ENCODE peak calls at places on chromosome 9, in six cellular contexts. Q is left lung, L is lung, H is transverse colon, G is A549, R is GM23338. D is an unnamed sample.

GRCh38 chr9:114989600-114990410 is 59.4 kb upstream of the TNFSF8 start:
- DNase-seq in Q (no peak), L (no peak), H (no peak), G (no peak), R (no peak), D (no peak)

GRCh38 chr9:27436234-27436633 is 87.9 kb upstream of the IFNK start:
- DNase-seq in Q (no peak), L (no peak), H (no peak), G (peak; percentile 86), R (no peak), D (no peak)

GRCh38 chr9:7802666-7803065 is 3.1 kb upstream of the DMAC1 start:
- DNase-seq in Q (no peak), L (no peak), H (no peak), G (no peak), R (no peak), D (no peak)

GRCh38 chr9:33418090-33418489 is 15.7 kb upstream of the AQP7 start:
- DNase-seq in Q (no peak), L (no peak), H (peak; percentile 38), G (no peak), R (no peak), D (no peak)

GRCh38 chr9:127763918-127764384 is 14.5 kb downstream of the SH2D3C start:
- DNase-seq in Q (no peak), L (peak; percentile 48), H (peak; percentile 66), G (peak; percentile 58), R (peak; percentile 83), D (no peak)

GRCh38 chr9:77839459-77840140 is 191.5 kb upstream of the GNA14 start:
- DNase-seq in Q (no peak), L (no peak), H (no peak), G (peak; percentile 77), R (no peak), D (no peak)

GRCh38 chr9:114205171-114206015 is 50.1 kb downstream of the COL27A1 start:
- DNase-seq in Q (no peak), L (no peak), H (no peak), G (no peak), R (no peak), D (no peak)

GRCh38 chr9:38380230-38380871 is 12.2 kb upstream of the ALDH1B1 start:
- DNase-seq in Q (no peak), L (no peak), H (no peak), G (no peak), R (no peak), D (no peak)

GRCh38 chr9:76704601-76705204 is 59.5 kb upstream of the PCA3 start:
- DNase-seq in Q (no peak), L (no peak), H (no peak), G (peak; percentile 88), R (peak; percentile 88), D (no peak)

GRCh38 chr9:74336161-74336560 is 161.0 kb upstream of the RORB start:
- DNase-seq in Q (no peak), L (no peak), H (no peak), G (no peak), R (no peak), D (no peak)

GRCh38 chr9:90449213-90449925 is 193.3 kb downstream of the DIRAS2 start:
- DNase-seq in Q (no peak), L (no peak), H (no peak), G (no peak), R (no peak), D (no peak)

GRCh38 chr9:130117816-130118632 is 54.2 kb upstream of the NCS1 start:
- DNase-seq in Q (no peak), L (no peak), H (no peak), G (no peak), R (no peak), D (no peak)

GRCh38 chr9:100150209-100150608 is 51.2 kb downstream of the INVS start:
- DNase-seq in Q (no peak), L (no peak), H (no peak), G (no peak), R (no peak), D (no peak)

GRCh38 chr9:90659626-90660364 is 17.2 kb upstream of the DIRAS2 start:
- DNase-seq in Q (no peak), L (no peak), H (no peak), G (no peak), R (no peak), D (no peak)

GRCh38 chr9:28086881-28087280 is 513.6 kb upstream of the C9orf72 start:
- DNase-seq in Q (no peak), L (no peak), H (no peak), G (no peak), R (no peak), D (no peak)

GRCh38 chr9:124439661-124440243 is 10.5 kb upstream of the ADGRD2 start:
- DNase-seq in Q (peak; percentile 8), L (no peak), H (no peak), G (no peak), R (no peak), D (no peak)

GRCh38 chr9:109499061-109499630 is 1.0 kb upstream of the PTPN3 start:
- DNase-seq in Q (no peak), L (no peak), H (no peak), G (no peak), R (peak; percentile 27), D (no peak)

GRCh38 chr9:128094950-128095544 is 27.0 kb downstream of the SLC25A25 start:
- DNase-seq in Q (no peak), L (no peak), H (no peak), G (no peak), R (no peak), D (no peak)

GRCh38 chr9:974064-974992 is 2.1 kb upstream of the DMRT3 start:
- DNase-seq in Q (no peak), L (no peak), H (no peak), G (no peak), R (peak; percentile 31), D (no peak)

GRCh38 chr9:12640866-12641636 is 52.1 kb upstream of the TYRP1 start:
- DNase-seq in Q (no peak), L (no peak), H (no peak), G (no peak), R (no peak), D (no peak)

GRCh38 chr9:137136261-137136925 is 2.6 kb upstream of the GRIN1 start:
- DNase-seq in Q (no peak), L (no peak), H (peak; percentile 41), G (no peak), R (peak; percentile 41), D (no peak)

GRCh38 chr9:16425572-16425971 is 444.9 kb downstream of the BNC2 start:
- DNase-seq in Q (no peak), L (no peak), H (no peak), G (peak; percentile 47), R (no peak), D (no peak)

GRCh38 chr9:17318821-17319320 is 184.0 kb downstream of the CNTLN start:
- DNase-seq in Q (no peak), L (no peak), H (no peak), G (no peak), R (no peak), D (no peak)

DNA sequence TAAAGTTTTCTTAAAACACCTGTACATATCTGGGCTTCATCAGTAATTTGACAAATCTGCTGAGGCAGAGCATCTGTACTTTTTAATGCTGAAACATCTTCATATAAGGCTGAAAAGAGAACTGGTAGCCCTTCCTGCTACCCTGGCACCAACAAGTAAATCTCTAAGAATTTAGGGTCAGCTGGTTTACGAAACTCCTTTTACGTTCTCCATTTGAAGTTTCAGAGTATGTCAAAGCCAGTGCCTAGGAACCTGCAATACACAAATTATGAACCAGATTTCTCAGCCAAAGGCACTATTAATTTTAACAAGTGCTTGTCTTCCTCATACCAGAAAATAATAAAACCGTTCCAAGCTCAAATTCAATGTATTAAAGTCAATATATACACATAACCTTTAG is 3.8 kb downstream of the ZFAND5 start:
- DNase-seq in Q (no peak), L (no peak), H (no peak), G (no peak), R (no peak), D (no peak)
- H3K27ac ChIP-seq in Q (peak overlapping the region; percentile 100), L (peak overlapping the region; percentile 33), H (peak overlapping the region; percentile 100), G (peak overlapping the region; percentile 56), R (no peak overlapping the region), D (no peak overlapping the region)

DNA sequence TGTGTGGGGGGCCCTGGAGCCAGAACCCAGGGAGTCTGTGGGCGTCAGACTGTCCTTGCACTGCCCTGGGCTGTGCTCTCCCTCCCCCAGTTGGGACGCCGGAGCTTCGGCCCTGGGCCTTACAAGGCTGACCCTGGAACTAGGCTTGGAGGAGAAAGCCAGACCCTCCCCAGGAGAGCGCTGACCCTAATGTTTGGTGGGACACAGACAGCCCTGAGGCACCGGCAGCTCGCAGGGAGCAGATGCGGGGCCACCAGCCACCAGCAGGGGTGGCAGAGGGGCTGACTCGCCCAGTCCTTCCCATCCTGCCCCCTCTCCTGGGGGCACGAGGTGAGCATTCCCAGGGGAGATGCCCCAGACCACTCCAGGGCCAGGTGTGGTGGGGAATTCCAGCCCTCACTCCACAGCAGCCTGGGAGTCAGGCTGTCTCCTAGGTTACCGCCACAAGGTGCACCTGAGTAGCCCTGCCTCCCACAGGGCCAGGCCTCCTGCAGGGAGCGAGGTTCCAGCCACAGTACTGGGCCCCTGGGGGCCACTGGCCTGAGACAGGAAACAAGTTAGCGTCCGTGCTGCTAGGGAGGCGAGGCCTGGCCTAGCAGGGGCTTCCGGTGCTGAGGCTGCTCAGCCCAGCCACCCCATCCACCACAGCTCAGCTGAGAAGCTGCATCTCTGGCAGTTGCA is 134.6 kb downstream of the OLFM1 start:
- DNase-seq in Q (peak; percentile 27), L (no peak), H (no peak), G (no peak), R (peak; percentile 60), D (no peak)
- TF ChIP-seq CTCF in Q (no peak), L (no peak), H (no peak), G (no peak), R (peak; percentile 33), D (no peak)

DNA sequence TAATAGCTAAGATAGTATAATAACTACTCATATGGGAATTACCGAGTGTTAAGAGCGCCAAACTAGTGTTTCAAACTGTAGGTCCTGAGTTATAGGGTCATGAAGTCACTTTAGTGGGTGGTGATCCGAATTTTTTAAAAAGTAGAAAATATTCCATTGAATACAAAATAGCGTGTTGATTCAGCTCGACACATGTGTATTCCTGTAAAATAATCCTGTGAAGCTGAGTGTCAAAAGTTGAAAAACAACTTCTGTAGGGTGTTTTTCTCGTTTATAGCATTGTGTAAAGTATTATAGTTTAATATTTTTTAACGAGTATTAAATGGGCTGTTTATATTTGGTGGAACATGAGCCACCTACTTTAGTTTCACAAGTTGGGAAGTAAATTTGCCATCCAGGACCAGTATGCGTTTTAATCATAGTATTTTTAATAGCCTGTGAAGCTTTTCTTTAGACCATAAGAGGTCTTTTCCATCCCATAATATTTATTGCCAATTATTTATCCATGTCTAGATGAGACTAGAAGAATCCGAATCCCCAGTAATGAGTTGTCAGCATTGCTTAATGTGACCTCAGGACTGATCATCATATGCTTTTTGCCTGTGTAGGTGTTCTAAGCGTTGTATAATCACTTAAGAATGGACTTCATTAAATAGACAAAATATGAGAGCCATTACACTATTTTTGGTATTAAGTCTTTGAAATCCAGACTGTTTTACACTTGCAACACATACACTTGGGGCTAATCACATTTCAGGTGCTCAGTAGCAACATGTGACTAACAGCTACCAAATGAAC is 84.1 kb downstream of the PTPDC1 start:
- DNase-seq in Q (no peak), L (no peak), H (no peak), G (no peak), R (no peak), D (no peak)
- H3K27ac ChIP-seq in Q (peak overlapping the region; percentile 99), L (peak overlapping the region; percentile 56), H (peak overlapping the region; percentile 100), G (peak overlapping the region; percentile 99), R (no peak overlapping the region), D (no peak overlapping the region)

DNA sequence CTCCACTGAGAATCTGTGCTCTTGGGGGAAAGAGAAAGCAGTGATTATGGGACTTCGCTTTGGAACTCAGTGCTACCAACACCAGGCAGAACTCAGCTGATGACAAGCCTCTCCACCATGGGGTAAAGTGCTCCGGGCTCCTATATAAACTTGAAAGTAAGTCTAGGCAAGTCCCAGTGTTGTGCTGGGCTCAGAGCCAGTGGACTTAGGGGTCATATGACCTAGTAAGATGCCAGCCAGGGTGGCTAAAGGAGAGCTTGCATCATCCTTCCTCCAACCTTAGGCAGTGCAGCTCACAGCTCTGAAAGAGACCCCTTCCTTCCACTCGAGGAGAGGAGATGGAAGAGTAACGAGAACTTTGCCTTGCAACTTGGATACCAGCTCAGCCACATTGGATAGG is 35.1 kb upstream of the FREM1 start:
- DNase-seq in Q (no peak), L (no peak), H (no peak), G (no peak), R (no peak), D (no peak)
- TF ChIP-seq CTCF in Q (no peak), L (no peak), H (no peak), G (no peak), R (no peak), D (no peak)